ENCODE peak calls at places on chromosomes 6 and 20, in nine cellular contexts. Q is fibroblast of mammary gland; B is GM03348; E is activated naive CD4-positive, alpha-beta T cell; J is activated CD4-positive, alpha-beta T cell treated with anti-CD3 and anti-CD28 coated beads for 48 hours; H is stromal cell of bone marrow; L is Ammon's horn; P is activated T-cell treated with anti-CD3 and anti-CD28 coated beads, Interleukin-2, amount 50 U/mL, for 72 hours; U is fibroblast of pulmonary artery. T is an unnamed sample.

GRCh38 chr6:108805611-108806181 is 42.5 kb upstream of the ARMC2 start:
- DNase-seq in Q (no peak), B (no peak), E (no peak), J (no peak), H (no peak), L (no peak), P (no peak), U (no peak), T (no peak)

GRCh38 chr6:14880052-14880451 is 365.8 kb upstream of the JARID2 start:
- DNase-seq in Q (no peak), B (no peak), E (no peak), J (no peak), H (no peak), L (peak; percentile 44), P (no peak), U (no peak), T (no peak)

GRCh38 chr20:38828514-38829295 is 23.2 kb downstream of the PPP1R16B start:
- DNase-seq in Q (no peak), B (no peak), E (no peak), J (no peak), H (no peak), L (no peak), P (no peak), U (no peak), T (no peak)

GRCh38 chr6:484729-485111 is 93.2 kb downstream of the IRF4 start:
- DNase-seq in Q (no peak), B (no peak), E (no peak), J (no peak), H (no peak), L (no peak), P (no peak), U (no peak), T (no peak)

GRCh38 chr20:20956586-20956985 is 149.6 kb downstream of the LINC00237 start:
- DNase-seq in Q (no peak), B (no peak), E (no peak), J (no peak), H (no peak), L (peak; percentile 78), P (no peak), U (no peak), T (no peak)

GRCh38 chr20:39210331-39211074 is 248.4 kb downstream of the DHX35 start:
- DNase-seq in Q (no peak), B (no peak), E (no peak), J (no peak), H (no peak), L (no peak), P (no peak), U (no peak), T (no peak)

GRCh38 chr6:1513206-1513605 is 96.5 kb upstream of the FOXC1 start:
- DNase-seq in Q (no peak), B (no peak), E (no peak), J (no peak), H (no peak), L (no peak), P (no peak), U (no peak), T (no peak)

GRCh38 chr20:31664696-31665354 is 27.1 kb downstream of the COX4I2 start:
- DNase-seq in Q (no peak), B (no peak), E (no peak), J (no peak), H (no peak), L (no peak), P (no peak), U (no peak), T (no peak)

GRCh38 chr6:142568857-142569597 is 267.2 kb downstream of the ADGRG6 start:
- DNase-seq in Q (peak; percentile 10), B (peak; percentile 64), E (no peak), J (no peak), H (peak; percentile 46), L (no peak), P (no peak), U (peak; percentile 46), T (no peak)

GRCh38 chr6:42960243-42961019 is at the start of gene GNMT:
- DNase-seq in Q (no peak), B (peak; percentile 60), E (no peak), J (peak; percentile 43), H (no peak), L (no peak), P (peak; percentile 62), U (no peak), T (no peak)

GRCh38 chr6:170553686-170554085 is 483 bp upstream of the TBP start:
- DNase-seq in Q (peak; percentile 50), B (no peak), E (no peak), J (no peak), H (peak; percentile 29), L (peak; percentile 84), P (no peak), U (peak; percentile 60), T (no peak)

T was measured in thoracic aorta.